ENCODE peak calls at places on chromosomes 7 and 10, in six cellular contexts. S is IMR-90, R is GM12878, W is A549, G is HepG2, D is K562. Y is an unnamed sample.

GRCh38 chr10:43979551-43979950 is 330.9 kb upstream of the ZNF32 start:
- DNase-seq in R (no peak), G (no peak), D (no peak), W (no peak), S (no peak), Y (no peak)

GRCh38 chr7:106050002-106050742 is 61.9 kb downstream of the SYPL1 start:
- DNase-seq in G (peak), W (no peak), R (no peak), S (peak), D (no peak), Y (no peak)

GRCh38 chr7:134729895-134730294 is 49.5 kb upstream of the CALD1 start:
- DNase-seq in D (no peak), G (no peak), W (no peak), S (peak), R (no peak), Y (no peak)

GRCh38 chr7:95777266-95777665 is 4.9 kb downstream of the DYNC1I1 start:
- DNase-seq in W (no peak), S (no peak), R (no peak), G (no peak), D (no peak), Y (no peak)

GRCh38 chr7:40717242-40717641 is 582.4 kb downstream of the SUGCT start:
- DNase-seq in D (no peak), W (peak), R (no peak), S (peak), G (peak), Y (peak)

GRCh38 chr7:138684360-138684759 is 16.8 kb downstream of the SVOPL start:
- DNase-seq in G (no peak), R (no peak), S (no peak), D (no peak), W (no peak), Y (no peak)

GRCh38 chr7:47183896-47184629 is 397.8 kb downstream of the TNS3 start:
- DNase-seq in S (no peak), W (no peak), R (no peak), G (no peak), D (no peak), Y (no peak)

GRCh38 chr7:29345590-29345989 is 151.0 kb downstream of the CHN2 start:
- DNase-seq in D (no peak), W (no peak), G (peak), R (no peak), S (no peak), Y (peak)

GRCh38 chr10:30431435-30431911 is 2.5 kb upstream of the MAP3K8 start:
- DNase-seq in R (no peak), D (no peak), W (no peak), S (no peak), G (no peak), Y (no peak)

GRCh38 chr7:133376514-133376913 is 123.6 kb downstream of the EXOC4 start:
- DNase-seq in D (no peak), G (no peak), S (no peak), W (no peak), R (no peak), Y (no peak)

GRCh38 chr10:125982256-125982948 is 86.0 kb downstream of the FANK1 start:
- DNase-seq in D (no peak), S (peak), W (peak), G (peak), R (peak), Y (peak)

GRCh38 chr10:122112625-122113160 is 123.7 kb downstream of the TACC2 start:
- DNase-seq in W (peak), D (peak), R (no peak), S (peak), G (peak), Y (peak)

GRCh38 chr10:121063744-121064143 is 212.6 kb downstream of the WDR11 start:
- DNase-seq in W (no peak), S (no peak), R (no peak), G (peak), D (no peak), Y (no peak)

GRCh38 chr10:63553031-63553430 is 31.8 kb downstream of the REEP3 start:
- DNase-seq in S (peak), G (no peak), R (no peak), W (no peak), D (no peak), Y (no peak)

GRCh38 chr10:77333610-77334340 is 303.8 kb downstream of the KCNMA1 start:
- DNase-seq in D (no peak), W (peak), S (peak), R (no peak), G (peak), Y (no peak)

GRCh38 chr7:89003619-89003956 is 208.1 kb upstream of the TEX47 start:
- DNase-seq in G (no peak), R (peak), D (no peak), S (no peak), W (no peak), Y (no peak)

GRCh38 chr7:85021090-85021704 is 165.7 kb downstream of the SEMA3D start:
- DNase-seq in D (peak), G (no peak), S (peak), W (peak), R (no peak), Y (no peak)

GRCh38 chr7:112462236-112462635 is 12.0 kb downstream of the IFRD1 start:
- DNase-seq in G (peak), S (peak), W (no peak), R (no peak), D (no peak), Y (no peak)

GRCh38 chr7:501526-501925 is 18.1 kb downstream of the PDGFA start:
- DNase-seq in G (no peak), R (no peak), W (no peak), D (no peak), S (no peak), Y (no peak)

GRCh38 chr7:1007901-1008300 is 24.9 kb downstream of the CYP2W1 start:
- DNase-seq in W (no peak), R (no peak), G (no peak), S (no peak), D (no peak), Y (no peak)

GRCh38 chr10:133400624-133401424 is 6.9 kb downstream of the MTG1 start:
- DNase-seq in R (peak), G (no peak), S (no peak), D (no peak), W (no peak), Y (no peak)

GRCh38 chr10:26463986-26464385 is 25.8 kb downstream of the APBB1IP start:
- DNase-seq in G (no peak), S (no peak), R (no peak), W (no peak), D (no peak), Y (no peak)

GRCh38 chr7:1156782-1157535 is 3.0 kb downstream of the ZFAND2A start:
- DNase-seq in G (peak), D (peak), W (peak), R (no peak), S (peak), Y (no peak)

GRCh38 chr10:86306628-86307278 is 59.8 kb downstream of the GRID1 start:
- DNase-seq in G (peak), S (peak), W (no peak), R (no peak), D (peak), Y (no peak)

GRCh38 chr10:75655791-75656451 is 224.5 kb downstream of the LRMDA start:
- DNase-seq in R (no peak), G (peak), S (no peak), D (no peak), W (no peak), Y (no peak)

GRCh38 chr10:114626841-114627240 is 31.2 kb downstream of the ABLIM1 start:
- DNase-seq in G (no peak), R (no peak), D (no peak), W (no peak), S (peak), Y (no peak)

GRCh38 chr7:7183061-7183832 is 903 bp downstream of the C1GALT1 start:
- DNase-seq in G (no peak), R (no peak), S (no peak), D (peak), W (peak), Y (peak)

GRCh38 chr10:109679478-109679877 is 243.8 kb downstream of the XPNPEP1 start:
- DNase-seq in W (no peak), D (no peak), R (no peak), G (no peak), S (no peak), Y (no peak)

GRCh38 chr10:124972637-124973036 is 30.7 kb downstream of the ZRANB1 start:
- DNase-seq in G (no peak), W (no peak), S (no peak), R (no peak), D (no peak), Y (no peak)

GRCh38 chr7:44222776-44223261 is 22.0 kb downstream of the YKT6 start:
- DNase-seq in S (no peak), W (no peak), D (no peak), G (no peak), R (no peak), Y (no peak)

GRCh38 chr7:128409435-128410091 is at the start of gene IMPDH1:
- DNase-seq in S (peak), G (no peak), R (no peak), W (peak), D (peak), Y (peak)

GRCh38 chr10:44981172-44982113 is 2.8 kb upstream of the DEPP1 start:
- DNase-seq in G (peak), S (peak), D (no peak), R (no peak), W (peak), Y (no peak)

GRCh38 chr10:117790621-117791020 is 248.1 kb downstream of the EMX2 start:
- DNase-seq in W (no peak), R (no peak), S (no peak), G (no peak), D (no peak), Y (no peak)

GRCh38 chr10:53479365-53479764 is 706.8 kb upstream of the MBL2 start:
- DNase-seq in D (no peak), S (no peak), W (no peak), G (no peak), R (no peak), Y (no peak)

GRCh38 chr10:128124813-128125403 is 1.3 kb downstream of the MKI67 start:
- DNase-seq in G (no peak), R (no peak), D (no peak), W (peak), S (no peak), Y (no peak)

DNA sequence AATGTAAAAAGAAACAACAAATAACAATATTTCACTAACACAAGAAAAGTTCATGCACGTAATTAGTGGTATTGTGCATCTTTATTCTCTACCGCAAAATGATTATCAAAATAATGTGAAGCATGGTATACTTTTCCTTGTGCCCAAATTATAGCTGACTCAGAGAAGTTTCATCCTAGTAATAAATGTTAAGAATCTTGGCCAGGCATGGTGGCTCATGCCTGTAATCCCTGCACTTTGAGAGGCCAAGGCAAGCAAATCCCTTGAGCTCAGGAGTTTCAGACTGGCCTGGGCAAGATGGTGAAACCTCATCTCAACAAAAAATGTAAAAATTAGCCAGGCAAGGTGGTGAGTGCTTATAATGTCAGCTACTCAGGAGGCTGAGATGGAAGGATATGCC is 105.0 kb downstream of the KMT2C start:
- DNase-seq in S (no peak), W (no peak), G (no peak), D (no peak), R (no peak), Y (no peak)
- TF ChIP-seq BHLHE40 in S (no peak), W (no peak), G (no peak), D (no peak), R (no peak), Y (no peak)

GRCh38 chr10:89421018-89421476 is 6.7 kb downstream of the IFIT5 start:
- DNase-seq in W (no peak), G (no peak), D (no peak), R (no peak), S (no peak), Y (no peak)
- TF ChIP-seq BHLHE40 in W (no peak), G (no peak), D (no peak), R (no peak), S (no peak), Y (no peak)

DNA sequence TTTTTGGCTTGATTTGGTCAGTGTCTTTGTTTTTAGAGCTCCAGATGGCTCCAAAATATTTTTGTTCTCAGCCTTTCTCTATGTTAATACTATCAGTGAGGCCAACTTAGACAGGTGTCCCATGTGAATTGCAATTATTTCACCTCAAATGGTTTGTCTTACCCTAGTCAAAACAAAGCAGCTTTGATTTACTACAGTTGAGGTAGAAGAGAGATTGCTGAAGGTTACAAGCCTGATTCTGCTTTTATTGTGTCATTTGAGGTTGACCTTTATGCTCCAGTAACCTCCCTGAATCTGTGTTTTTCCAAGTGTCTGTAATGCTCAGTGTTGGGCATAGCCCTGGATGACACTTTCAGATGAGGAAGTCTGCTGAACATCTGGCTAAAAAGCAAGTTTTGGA is 882.9 kb downstream of the NRG3 start:
- DNase-seq in D (no peak), W (no peak), G (no peak), R (no peak), S (no peak), Y (no peak)
- TF ChIP-seq BHLHE40 in D (no peak), W (no peak), G (no peak), R (no peak), S (no peak), Y (no peak)

GRCh38 chr7:42993038-42993437 is 60.9 kb downstream of the MRPL32 start:
- DNase-seq in W (no peak), D (no peak), S (no peak), R (no peak), G (peak), Y (peak)
- TF ChIP-seq BHLHE40 in W (no peak), D (no peak), S (no peak), R (no peak), G (no peak), Y (no peak)

Y was measured in HEK293T.